ENCODE peak calls at places on chromosomes 3 and 15, in six cellular contexts. J is NB4, Y is A549, V is K562, X is HepG2, G is GM12878. K is an unnamed sample.

GRCh38 chr3:81888822-81889557 is 127.5 kb upstream of the GBE1 start:
- DNase-seq in J (no peak), Y (no peak), V (no peak), X (no peak), G (no peak), K (no peak)

GRCh38 chr3:16993227-16993626 is 108.5 kb downstream of the PLCL2 start:
- DNase-seq in J (peak), Y (peak), V (no peak), X (no peak), G (no peak), K (no peak)

GRCh38 chr3:42345811-42346210 is 64.6 kb downstream of the LYZL4 start:
- DNase-seq in J (peak), Y (no peak), V (no peak), X (no peak), G (no peak), K (no peak)

GRCh38 chr3:13772885-13773745 is 106.8 kb downstream of the WNT7A start:
- DNase-seq in J (no peak), Y (no peak), V (no peak), X (no peak), G (no peak), K (no peak)

GRCh38 chr15:75449585-75450306 is 1.7 kb downstream of the SIN3A start:
- DNase-seq in J (no peak), Y (no peak), V (no peak), X (no peak), G (no peak), K (no peak)

GRCh38 chr15:98806275-98806895 is 158.0 kb downstream of the IGF1R start:
- DNase-seq in J (no peak), Y (no peak), V (no peak), X (no peak), G (no peak), K (no peak)

GRCh38 chr3:153285194-153285641 is 123.2 kb downstream of the RAP2B start:
- DNase-seq in J (peak), Y (peak), V (no peak), X (no peak), G (no peak), K (peak)

GRCh38 chr3:36653095-36653494 is 111.3 kb downstream of the DCLK3 start:
- DNase-seq in J (no peak), Y (peak), V (no peak), X (no peak), G (no peak), K (no peak)

GRCh38 chr15:33963831-33964664 is 4.2 kb upstream of the CHRM5 start:
- DNase-seq in J (peak), Y (peak), V (peak), X (peak), G (no peak), K (peak)

GRCh38 chr15:83396071-83396470 is 51.1 kb upstream of the SH3GL3 start:
- DNase-seq in J (no peak), Y (no peak), V (no peak), X (no peak), G (no peak), K (no peak)

GRCh38 chr15:50685191-50685975 is 1.2 kb downstream of the TRPM7 start:
- DNase-seq in J (peak), Y (no peak), V (no peak), X (no peak), G (no peak), K (peak)

GRCh38 chr3:27800261-27800660 is 78.1 kb upstream of the EOMES start:
- DNase-seq in J (no peak), Y (no peak), V (no peak), X (no peak), G (no peak), K (no peak)

GRCh38 chr3:125310623-125311076 is 64.5 kb downstream of the ZNF148 start:
- DNase-seq in J (peak), Y (no peak), V (peak), X (peak), G (peak), K (no peak)

GRCh38 chr3:157261000-157261399 is 101.1 kb upstream of the CCNL1 start:
- DNase-seq in J (peak), Y (no peak), V (no peak), X (no peak), G (no peak), K (no peak)

GRCh38 chr3:194671511-194671899 is 486 bp downstream of the LSG1 start:
- DNase-seq in J (peak), Y (peak), V (peak), X (peak), G (no peak), K (peak)

GRCh38 chr3:4686619-4687018 is 193.5 kb downstream of the ITPR1 start:
- DNase-seq in J (no peak), Y (no peak), V (no peak), X (no peak), G (no peak), K (no peak)

GRCh38 chr3:4684117-4684516 is 191.0 kb downstream of the ITPR1 start:
- DNase-seq in J (no peak), Y (no peak), V (no peak), X (no peak), G (no peak), K (no peak)

GRCh38 chr3:4687167-4687566 is 194.0 kb downstream of the ITPR1 start:
- DNase-seq in J (no peak), Y (no peak), V (peak), X (peak), G (no peak), K (no peak)

GRCh38 chr3:4685673-4686345 is 192.7 kb downstream of the ITPR1 start:
- DNase-seq in J (no peak), Y (no peak), V (no peak), X (no peak), G (no peak), K (no peak)

GRCh38 chr3:4684976-4685375 is 191.8 kb downstream of the ITPR1 start:
- DNase-seq in J (no peak), Y (no peak), V (no peak), X (no peak), G (no peak), K (no peak)
- TF ChIP-seq MYC in J (no peak), Y (no peak), V (no peak), X (no peak), G (no peak), K (no peak)

DNA sequence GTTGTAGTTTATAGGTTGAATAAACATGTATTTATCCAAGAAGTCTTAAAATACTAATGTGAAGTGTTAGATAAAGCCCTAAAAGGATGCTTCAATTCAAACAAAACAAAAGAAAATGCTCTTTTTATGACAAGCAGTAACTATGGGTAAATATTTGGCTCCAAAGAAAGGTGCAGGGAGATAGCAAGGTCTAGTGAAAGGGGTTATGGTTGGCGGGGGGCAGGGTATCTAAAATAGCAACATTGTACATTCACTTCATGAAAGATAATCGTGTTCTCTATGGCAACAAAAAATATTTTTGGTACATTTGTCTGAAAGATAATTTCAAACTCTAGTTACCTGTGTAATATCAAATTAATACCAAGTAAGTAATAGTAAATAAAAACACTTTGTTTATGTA is 149.5 kb downstream of the FGF12 start:
- DNase-seq in J (no peak), Y (no peak), V (no peak), X (no peak), G (no peak), K (no peak)
- TF ChIP-seq MYC in J (no peak), Y (no peak), V (no peak), X (no peak), G (no peak), K (no peak)

GRCh38 chr3:122893754-122894668 is 99.1 kb downstream of the SLC49A4 start:
- DNase-seq in J (no peak), Y (no peak), V (no peak), X (peak), G (no peak), K (no peak)
- TF ChIP-seq MYC in J (no peak), Y (no peak), V (no peak), X (peak), G (no peak), K (no peak)

GRCh38 chr3:70531838-70532489 is 219.5 kb upstream of the MDFIC2 start:
- DNase-seq in J (no peak), Y (no peak), V (no peak), X (no peak), G (no peak), K (no peak)

GRCh38 chr3:70531063-70531657 is 218.7 kb upstream of the MDFIC2 start:
- DNase-seq in J (peak), Y (peak), V (peak), X (peak), G (no peak), K (peak)

GRCh38 chr3:70532806-70533205 is 220.4 kb upstream of the MDFIC2 start:
- DNase-seq in J (no peak), Y (no peak), V (no peak), X (no peak), G (no peak), K (no peak)

GRCh38 chr3:70526966-70527515 is 214.6 kb upstream of the MDFIC2 start:
- DNase-seq in J (no peak), Y (no peak), V (no peak), X (no peak), G (no peak), K (no peak)
- TF ChIP-seq MYC in J (no peak), Y (no peak), V (no peak), X (no peak), G (no peak), K (no peak)

GRCh38 chr3:29694331-29694730 is 413.5 kb downstream of the RBMS3 start:
- DNase-seq in J (no peak), Y (no peak), V (no peak), X (no peak), G (no peak), K (no peak)
- TF ChIP-seq MYC in J (no peak), Y (no peak), V (no peak), X (no peak), G (no peak), K (no peak)

GRCh38 chr15:42581272-42581730 is 5.9 kb downstream of the STARD9 start:
- DNase-seq in J (peak), Y (peak), V (peak), X (peak), G (no peak), K (peak)

GRCh38 chr15:42582569-42583235 is 7.3 kb downstream of the STARD9 start:
- DNase-seq in J (no peak), Y (no peak), V (no peak), X (no peak), G (no peak), K (no peak)

GRCh38 chr15:42578984-42579537 is 3.7 kb downstream of the STARD9 start:
- DNase-seq in J (no peak), Y (no peak), V (no peak), X (no peak), G (no peak), K (no peak)

DNA sequence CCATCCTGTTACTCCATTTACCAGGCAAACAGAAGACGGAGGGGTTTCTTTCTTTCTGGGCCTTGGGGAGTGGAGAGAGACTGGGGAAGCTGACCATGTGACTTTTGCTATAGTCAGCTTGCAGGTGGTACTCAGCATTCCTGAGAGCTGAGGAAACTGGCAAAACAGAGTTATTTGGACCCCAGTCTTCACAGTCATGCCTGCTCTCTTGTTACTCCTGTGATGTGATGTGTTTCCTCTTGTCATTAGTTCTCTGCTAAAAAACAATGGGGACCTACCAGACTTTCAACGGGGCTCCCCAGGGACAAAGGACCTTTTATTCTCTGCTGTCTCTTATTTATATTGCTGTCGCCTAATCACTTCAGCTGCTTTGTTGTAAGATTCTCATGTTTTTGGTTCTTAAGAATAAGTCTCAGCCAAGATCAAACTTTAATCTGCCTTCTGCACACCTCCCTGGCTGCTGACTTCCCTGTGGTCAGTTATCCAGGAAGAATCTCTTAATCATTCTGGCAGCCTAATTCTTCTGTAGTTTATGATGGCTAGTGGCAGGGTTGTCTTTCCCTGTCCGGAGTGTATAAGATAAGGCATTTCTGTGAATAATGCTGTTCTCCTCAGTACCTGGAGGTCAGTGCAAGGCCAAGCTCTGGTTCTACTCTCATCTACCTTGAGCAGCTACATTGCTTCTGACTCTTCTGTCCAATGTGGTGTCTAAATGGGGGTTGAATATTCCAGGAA is 8.8 kb downstream of the STARD9 start:
- DNase-seq in J (no peak), Y (no peak), V (peak), X (peak), G (no peak), K (peak)
- TF ChIP-seq MYC in J (no peak), Y (no peak), V (no peak), X (no peak), G (no peak), K (no peak)

K was measured in endothelial cell of umbilical vein.